ENCODE peak calls at places on chromosomes 4 and X, in six cellular contexts. C is stimulated activated CD4-positive, alpha-beta T cell treated with anti-CD3 and anti-CD28 coated beads, TNF-alpha, amount 100 ng/mL, for 4 hours; K is RKO; Z is Ammon's horn; W is LoVo; J is Kasumi-1. P is an unnamed sample.

GRCh38 chr4:98706200-98706813 is 47.9 kb upstream of the TSPAN5 start:
- DNase-seq in C (no peak), Z (no peak), W (no peak), K (no peak), J (peak; percentile 79), P (no peak)

GRCh38 chrX:109448539-109448938 is 33.3 kb downstream of the GUCY2F start:
- DNase-seq in W (no peak), C (no peak), J (no peak), Z (peak; percentile 40), K (no peak), P (peak; percentile 5)

GRCh38 chr4:123365412-123365811 is 31.2 kb upstream of the SPRY1 start:
- DNase-seq in C (no peak), Z (no peak), J (no peak), K (no peak), W (no peak), P (no peak)

GRCh38 chr4:187606581-187606980 is 389.0 kb upstream of the ZFP42 start:
- DNase-seq in Z (peak; percentile 65), K (peak; percentile 71), W (peak; percentile 72), J (peak; percentile 37), C (no peak), P (peak; percentile 61)

GRCh38 chr4:40194602-40195161 is 2.1 kb upstream of the RHOH start:
- DNase-seq in C (no peak), J (no peak), K (no peak), W (no peak), Z (no peak), P (peak; percentile 43)

GRCh38 chr4:30901781-30902479 is 181.8 kb downstream of the PCDH7 start:
- DNase-seq in Z (no peak), K (no peak), W (no peak), J (no peak), C (no peak), P (no peak)

GRCh38 chr4:189090174-189090814 is 850.4 kb upstream of the FRG1 start:
- DNase-seq in Z (no peak), K (peak; percentile 34), W (peak; percentile 12), J (peak; percentile 58), C (no peak), P (peak; percentile 41)

GRCh38 chr4:13872145-13872544 is 244.6 kb upstream of the BOD1L1 start:
- DNase-seq in W (peak; percentile 44), K (no peak), J (no peak), C (no peak), Z (no peak), P (peak; percentile 60)

GRCh38 chr4:54746228-54746627 is 88.5 kb downstream of the KIT start:
- DNase-seq in Z (no peak), K (no peak), C (no peak), J (peak; percentile 55), W (peak; percentile 29), P (peak; percentile 58)

GRCh38 chr4:101756181-101756580 is 34.3 kb upstream of the BANK1 start:
- DNase-seq in W (no peak), C (no peak), K (no peak), J (no peak), Z (no peak), P (no peak)

GRCh38 chr4:39042365-39042764 is 10.2 kb upstream of the TMEM156 start:
- DNase-seq in K (no peak), J (peak; percentile 6), W (no peak), C (no peak), Z (peak; percentile 82), P (no peak)

GRCh38 chr4:177480796-177481195 is 38.6 kb upstream of the AGA start:
- DNase-seq in C (no peak), J (no peak), W (no peak), K (no peak), Z (no peak), P (peak; percentile 76)

GRCh38 chrX:129980043-129980442 is 2.4 kb upstream of the BCORL1 start:
- DNase-seq in C (no peak), W (no peak), J (no peak), Z (peak; percentile 35), K (no peak), P (no peak)

GRCh38 chr4:145507636-145508035 is 26.0 kb downstream of the SMAD1 start:
- DNase-seq in K (no peak), W (peak; percentile 67), J (no peak), C (no peak), Z (no peak), P (no peak)

GRCh38 chrX:103405009-103405333 is 28.6 kb downstream of the BEX3 start:
- DNase-seq in C (no peak), K (no peak), J (no peak), W (no peak), Z (no peak), P (no peak)

GRCh38 chr4:40294339-40294738 is 40.8 kb upstream of the CHRNA9 start:
- DNase-seq in W (no peak), Z (no peak), K (no peak), C (no peak), J (no peak), P (no peak)

GRCh38 chr4:148373093-148373492 is 69.1 kb downstream of the NR3C2 start:
- DNase-seq in C (no peak), W (no peak), Z (no peak), K (no peak), J (no peak), P (no peak)

GRCh38 chrX:100208076-100208475 is 202.0 kb downstream of the PCDH19 start:
- DNase-seq in J (no peak), W (no peak), Z (no peak), C (no peak), K (no peak), P (no peak)

GRCh38 chr4:185787926-185788679 is 23.9 kb downstream of the SORBS2 start:
- DNase-seq in W (no peak), J (no peak), K (no peak), Z (no peak), C (no peak), P (no peak)

GRCh38 chr4:128229458-128229805 is 58.2 kb downstream of the PGRMC2 start:
- DNase-seq in J (no peak), Z (no peak), W (no peak), C (no peak), K (no peak), P (no peak)

GRCh38 chrX:11531226-11531625 is 134.5 kb downstream of the ARHGAP6 start:
- DNase-seq in W (no peak), C (no peak), Z (no peak), K (peak; percentile 18), J (no peak), P (peak; percentile 43)

GRCh38 chr4:31455612-31456011 is 735.4 kb downstream of the PCDH7 start:
- DNase-seq in Z (no peak), C (no peak), K (no peak), J (no peak), W (no peak), P (no peak)

P was measured in foreskin fibroblast.